ENCODE peak calls at places on chromosome 5, in six cellular contexts. E is heart left ventricle, P is gastrocnemius medialis, N is pancreas, F is tibial nerve, C is upper lobe of right lung. S is an unnamed sample.

GRCh38 chr5:146510528-146510927 is 5.5 kb downstream of the GPR151 start:
- DNase-seq in E (no peak), P (no peak), N (no peak), F (no peak), C (no peak), S (no peak)

GRCh38 chr5:17217421-17218352 is at the start of gene BASP1:
- DNase-seq in E (peak; percentile 70), P (no peak), N (peak; percentile 46), F (peak; percentile 57), C (peak; percentile 90), S (peak; percentile 83)

GRCh38 chr5:171386861-171387254 is 791 bp upstream of the NPM1 start:
- DNase-seq in E (no peak), P (no peak), N (no peak), F (no peak), C (peak; percentile 29), S (peak; percentile 13)

GRCh38 chr5:108523360-108523759 is 141.5 kb upstream of the FBXL17 start:
- DNase-seq in E (no peak), P (no peak), N (no peak), F (no peak), C (no peak), S (no peak)

GRCh38 chr5:439636-440035 is 3.3 kb upstream of the EXOC3 start:
- DNase-seq in E (peak; percentile 15), P (no peak), N (no peak), F (no peak), C (no peak), S (no peak)

GRCh38 chr5:28548856-28549255 is 1510.5 kb upstream of the CDH9 start:
- DNase-seq in E (no peak), P (no peak), N (no peak), F (no peak), C (no peak), S (no peak)

GRCh38 chr5:65801332-65801731 is 79.3 kb downstream of the NLN start:
- DNase-seq in E (no peak), P (no peak), N (no peak), F (no peak), C (no peak), S (no peak)

GRCh38 chr5:141875795-141876627 is 2.2 kb downstream of the PCDH1 start:
- DNase-seq in E (peak; percentile 52), P (no peak), N (peak; percentile 67), F (no peak), C (peak; percentile 84), S (no peak)

GRCh38 chr5:40447438-40447837 is 232.3 kb upstream of the PTGER4 start:
- DNase-seq in E (no peak), P (no peak), N (no peak), F (no peak), C (no peak), S (no peak)

GRCh38 chr5:55903121-55903701 is 52.1 kb downstream of the IL31RA start:
- DNase-seq in E (no peak), P (no peak), N (no peak), F (no peak), C (no peak), S (peak; percentile 77)

GRCh38 chr5:16554110-16554509 is 62.7 kb downstream of the RETREG1 start:
- DNase-seq in E (no peak), P (no peak), N (peak; percentile 31), F (no peak), C (no peak), S (no peak)

GRCh38 chr5:67182406-67182805 is 14.2 kb downstream of the CD180 start:
- DNase-seq in E (peak; percentile 62), P (peak; percentile 62), N (no peak), F (peak; percentile 61), C (peak; percentile 75), S (no peak)

GRCh38 chr5:16345454-16345853 is 120.1 kb downstream of the ZNF622 start:
- DNase-seq in E (no peak), P (no peak), N (no peak), F (no peak), C (no peak), S (no peak)

GRCh38 chr5:33891731-33892418 is at the start of gene ADAMTS12:
- DNase-seq in E (peak; percentile 65), P (no peak), N (peak; percentile 33), F (no peak), C (peak; percentile 68), S (peak; percentile 46)

GRCh38 chr5:112183103-112183634 is 235.9 kb downstream of the EPB41L4A start:
- DNase-seq in E (no peak), P (no peak), N (no peak), F (no peak), C (no peak), S (no peak)

GRCh38 chr5:56501949-56502557 is 268.9 kb upstream of the ANKRD55 start:
- DNase-seq in E (no peak), P (no peak), N (no peak), F (no peak), C (no peak), S (no peak)

GRCh38 chr5:2176581-2176980 is 293.9 kb upstream of the IRX4 start:
- DNase-seq in E (no peak), P (no peak), N (no peak), F (no peak), C (no peak), S (no peak)

GRCh38 chr5:98454904-98455303 is 318.6 kb upstream of the RGMB start:
- DNase-seq in E (no peak), P (no peak), N (no peak), F (peak; percentile 21), C (no peak), S (no peak)

GRCh38 chr5:83846601-83847000 is 125.9 kb upstream of the HAPLN1 start:
- DNase-seq in E (no peak), P (no peak), N (no peak), F (no peak), C (no peak), S (no peak)

GRCh38 chr5:172904643-172905345 is 54.4 kb upstream of the RPL26L1 start:
- DNase-seq in E (peak; percentile 84), P (peak; percentile 81), N (peak; percentile 98), F (peak; percentile 54), C (peak; percentile 90), S (no peak)

GRCh38 chr5:20300110-20300509 is 312.1 kb upstream of the CDH18 start:
- DNase-seq in E (no peak), P (no peak), N (no peak), F (no peak), C (no peak), S (no peak)

GRCh38 chr5:179974946-179975712 is 67.4 kb upstream of the TBC1D9B start:
- DNase-seq in E (peak; percentile 30), P (no peak), N (no peak), F (no peak), C (peak; percentile 70), S (peak; percentile 27)

GRCh38 chr5:151740336-151740942 is 18.0 kb downstream of the ATOX1 start:
- DNase-seq in E (peak; percentile 78), P (peak; percentile 43), N (no peak), F (peak; percentile 61), C (no peak), S (no peak)

GRCh38 chr5:21844960-21845359 is 1008.2 kb downstream of the CDH12 start:
- DNase-seq in E (no peak), P (no peak), N (no peak), F (no peak), C (no peak), S (no peak)

GRCh38 chr5:138725153-138725884 is 27.9 kb upstream of the CTNNA1 start:
- DNase-seq in E (peak; percentile 54), P (peak; percentile 66), N (peak; percentile 19), F (peak; percentile 7), C (no peak), S (no peak)

GRCh38 chr5:138726848-138727247 is 26.4 kb upstream of the CTNNA1 start:
- DNase-seq in E (no peak), P (no peak), N (no peak), F (no peak), C (no peak), S (no peak)

GRCh38 chr5:138725885-138726457 is 27.3 kb upstream of the CTNNA1 start:
- DNase-seq in E (peak; percentile 48), P (no peak), N (no peak), F (peak; percentile 6), C (no peak), S (no peak)

GRCh38 chr5:138722518-138722917 is 30.7 kb upstream of the CTNNA1 start:
- DNase-seq in E (no peak), P (no peak), N (no peak), F (no peak), C (no peak), S (no peak)

DNA sequence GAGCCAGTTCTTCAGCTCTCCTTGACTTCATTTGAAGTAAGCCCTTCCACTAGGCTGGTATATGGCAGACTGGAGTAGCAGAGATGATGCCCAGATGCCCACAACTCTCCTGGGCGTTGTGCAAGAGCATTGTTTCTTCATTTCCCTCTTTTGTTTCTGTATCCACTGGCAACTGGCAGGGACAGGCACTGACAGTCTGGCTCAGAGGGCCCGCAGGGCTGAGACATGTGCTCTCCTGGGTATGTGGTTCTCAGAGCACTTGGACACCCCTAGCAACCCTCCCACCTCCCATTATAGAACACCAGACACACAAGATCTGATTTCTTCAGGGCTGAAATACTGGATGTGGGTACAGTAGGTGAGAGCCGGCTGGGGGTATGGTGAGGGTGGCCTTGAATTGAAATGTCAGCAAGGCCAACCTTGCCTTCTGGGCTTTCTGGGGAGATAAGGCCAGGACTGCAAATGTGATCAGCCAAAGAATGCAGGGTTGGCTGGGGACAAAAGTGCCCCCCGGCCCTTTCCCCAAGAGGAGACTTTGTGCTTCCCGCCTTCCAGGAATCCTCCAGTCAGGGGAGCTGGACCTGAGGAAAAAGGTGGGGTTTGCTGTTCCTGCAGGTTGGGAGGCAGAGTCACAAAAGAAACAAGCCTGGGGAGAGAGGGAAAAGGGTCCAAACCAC is 28.6 kb upstream of the CTNNA1 start:
- DNase-seq in E (peak; percentile 55), P (peak; percentile 71), N (no peak), F (no peak), C (peak; percentile 71), S (no peak)
- TF ChIP-seq CTCF in E (no peak), P (no peak), N (no peak), F (no peak), C (no peak), S (no peak)

GRCh38 chr5:132425975-132426524 is 56.5 kb downstream of the SLC22A5 start:
- DNase-seq in E (no peak), P (no peak), N (no peak), F (no peak), C (no peak), S (no peak)
- H3K4me3 ChIP-seq in E (no peak overlapping the region), P (no peak overlapping the region), N (no peak overlapping the region), F (no peak overlapping the region), C (peak overlapping the region; percentile 31), S (peak overlapping the region; percentile 46)

GRCh38 chr5:150203832-150204587 is 14.1 kb downstream of the SLC6A7 start:
- DNase-seq in E (no peak), P (no peak), N (no peak), F (no peak), C (no peak), S (no peak)
- H3K27me3 ChIP-seq in E (no peaks in the 10 kb centered on the region), P (no peaks in the 10 kb centered on the region), N (no peaks in the 10 kb centered on the region), F (no peaks in the 10 kb centered on the region), C (no peaks in the 10 kb centered on the region), S (peaks cover 6% of the 10 kb centered on the region)

DNA sequence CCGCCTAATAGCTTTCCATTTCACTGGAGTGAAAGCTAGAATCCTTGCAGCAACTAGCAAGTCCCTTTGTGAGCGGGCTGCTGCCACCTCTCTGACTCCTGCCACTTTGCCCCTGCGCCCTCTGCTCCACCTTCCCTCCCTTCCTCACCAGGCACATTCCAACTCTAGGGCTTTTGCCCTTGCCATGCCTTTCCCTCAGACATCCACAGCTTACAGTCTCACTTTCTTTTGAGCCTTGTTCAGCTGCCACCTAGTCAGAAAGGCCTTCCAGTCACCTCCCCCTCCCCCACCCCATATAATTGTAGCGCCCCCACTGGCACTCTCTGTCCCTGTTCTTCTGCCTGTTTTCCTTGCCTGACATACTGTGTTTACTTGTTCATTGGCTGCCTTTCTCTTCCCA is 31.0 kb downstream of the CYSTM1 start:
- DNase-seq in E (no peak), P (peak; percentile 69), N (no peak), F (no peak), C (no peak), S (no peak)
- TF ChIP-seq CTCF in E (no peak), P (no peak), N (no peak), F (no peak), C (no peak), S (peak; percentile 15)

S was measured in GM06990.